ENCODE peak calls at places on chromosomes 5 and 9, in eight cellular contexts. O is uterus, Y is body of pancreas, F is adrenal gland, Q is heart right ventricle, I is PC-3, J is tibial nerve, B is transverse colon. U is an unnamed sample. For H3K4me1, the result is how much of the 10 kb centered on the place peaks cover.

GRCh38 chr5:1930501-1930879 is 47.8 kb upstream of the IRX4 start:
- DNase-seq in O (no peak), Y (no peak), F (no peak), Q (no peak), I (no peak), J (no peak), B (no peak), U (no peak)

GRCh38 chr5:103587185-103587748 is 24.7 kb upstream of the NUDT12 start:
- DNase-seq in O (no peak), Y (no peak), F (no peak), Q (no peak), I (peak), J (no peak), B (no peak), U (peak)

GRCh38 chr9:69554945-69555344 is 117.2 kb downstream of the APBA1 start:
- DNase-seq in O (no peak), Y (no peak), F (no peak), Q (no peak), I (no peak), J (no peak), B (no peak), U (peak)

GRCh38 chr9:27196383-27196782 is 87.4 kb downstream of the TEK start:
- DNase-seq in O (no peak), Y (no peak), F (no peak), Q (no peak), I (no peak), J (no peak), B (no peak), U (no peak)

GRCh38 chr5:81505672-81506071 is 111.7 kb upstream of the ACOT12 start:
- DNase-seq in O (no peak), Y (no peak), F (no peak), Q (no peak), I (no peak), J (no peak), B (no peak), U (no peak)

GRCh38 chr9:124758691-124759090 is 12.4 kb downstream of the NR6A1 start:
- DNase-seq in O (no peak), Y (no peak), F (no peak), Q (no peak), I (no peak), J (no peak), B (no peak), U (no peak)

GRCh38 chr5:176774216-176775171 is 35.9 kb upstream of the UNC5A start:
- DNase-seq in O (no peak), Y (no peak), F (no peak), Q (no peak), I (no peak), J (no peak), B (no peak), U (no peak)

GRCh38 chr9:2859776-2860379 is 16.0 kb upstream of the PUM3 start:
- DNase-seq in O (no peak), Y (peak), F (peak), Q (peak), I (peak), J (no peak), B (peak), U (peak)

GRCh38 chr5:141186897-141187512 is at the start of gene PCDHB9:
- DNase-seq in O (no peak), Y (no peak), F (no peak), Q (no peak), I (peak), J (no peak), B (no peak), U (peak)

GRCh38 chr9:133803028-133803585 is 65.0 kb upstream of the SARDH start:
- DNase-seq in O (no peak), Y (no peak), F (peak), Q (no peak), I (no peak), J (no peak), B (no peak), U (peak)

GRCh38 chr9:109088221-109088620 is 31.5 kb downstream of the TMEM245 start:
- DNase-seq in O (no peak), Y (no peak), F (no peak), Q (no peak), I (no peak), J (no peak), B (no peak), U (peak)

GRCh38 chr5:61333351-61334223 is 1.5 kb downstream of the ZSWIM6 start:
- DNase-seq in O (peak), Y (peak), F (peak), Q (peak), I (peak), J (no peak), B (peak), U (peak)

GRCh38 chr5:10250804-10251276 is 760 bp downstream of the CCT5 start:
- DNase-seq in O (no peak), Y (no peak), F (no peak), Q (no peak), I (peak), J (no peak), B (no peak), U (peak)

GRCh38 chr9:87285183-87285582 is 212.5 kb upstream of the DAPK1 start:
- DNase-seq in O (no peak), Y (peak), F (no peak), Q (no peak), I (no peak), J (no peak), B (no peak), U (no peak)

GRCh38 chr5:132979367-132979935 is 16.0 kb upstream of the AFF4 start:
- DNase-seq in O (no peak), Y (no peak), F (no peak), Q (no peak), I (peak), J (no peak), B (no peak), U (peak)

GRCh38 chr5:134007581-134008256 is 2.9 kb upstream of the VDAC1 start:
- DNase-seq in O (no peak), Y (no peak), F (no peak), Q (no peak), I (no peak), J (no peak), B (no peak), U (no peak)

GRCh38 chr5:30524428-30524827 is 669.1 kb upstream of the CDH6 start:
- DNase-seq in O (no peak), Y (no peak), F (no peak), Q (no peak), I (no peak), J (no peak), B (no peak), U (no peak)

GRCh38 chr5:98791110-98791509 is 17.6 kb downstream of the RGMB start:
- DNase-seq in O (no peak), Y (no peak), F (no peak), Q (no peak), I (no peak), J (no peak), B (no peak), U (no peak)

GRCh38 chr5:172444110-172444510 is 10.2 kb downstream of the SH3PXD2B start:
- DNase-seq in O (peak), Y (peak), F (no peak), Q (no peak), I (peak), J (no peak), B (no peak), U (peak)

GRCh38 chr5:170863646-170864045 is 1.8 kb downstream of the RANBP17 start:
- DNase-seq in O (no peak), Y (no peak), F (no peak), Q (no peak), I (no peak), J (no peak), B (no peak), U (peak)

GRCh38 chr5:132176543-132176945 is 51.1 kb downstream of the P4HA2 start:
- DNase-seq in O (no peak), Y (no peak), F (no peak), Q (no peak), I (no peak), J (no peak), B (no peak), U (no peak)

GRCh38 chr9:20989923-20990341 is 41.5 kb downstream of the HACD4 start:
- DNase-seq in O (peak), Y (peak), F (peak), Q (peak), I (no peak), J (no peak), B (peak), U (no peak)

GRCh38 chr5:67163231-67163756 is 33.3 kb downstream of the CD180 start:
- DNase-seq in O (no peak), Y (no peak), F (no peak), Q (no peak), I (no peak), J (no peak), B (no peak), U (no peak)

GRCh38 chr5:12777342-12777741 is 873.1 kb upstream of the CTNND2 start:
- DNase-seq in O (no peak), Y (no peak), F (no peak), Q (no peak), I (peak), J (no peak), B (no peak), U (no peak)

GRCh38 chr9:125525846-125526619 is 181.0 kb downstream of the MAPKAP1 start:
- DNase-seq in O (no peak), Y (no peak), F (no peak), Q (peak), I (peak), J (no peak), B (no peak), U (peak)

GRCh38 chr5:135553688-135554462 is 18.1 kb upstream of the NEUROG1 start:
- DNase-seq in O (no peak), Y (no peak), F (no peak), Q (no peak), I (peak), J (no peak), B (peak), U (peak)

GRCh38 chr5:5886812-5887486 is 464.5 kb downstream of the ICE1 start:
- DNase-seq in O (no peak), Y (peak), F (no peak), Q (peak), I (peak), J (no peak), B (peak), U (no peak)

GRCh38 chr9:134234001-134234660 is 69.8 kb upstream of the RNU6ATAC start:
- DNase-seq in O (no peak), Y (no peak), F (no peak), Q (no peak), I (no peak), J (no peak), B (no peak), U (no peak)

GRCh38 chr5:141703133-141703561 is 21.1 kb upstream of the ARAP3 start:
- DNase-seq in O (no peak), Y (no peak), F (no peak), Q (no peak), I (no peak), J (no peak), B (no peak), U (no peak)

GRCh38 chr5:58259685-58260152 is 200.2 kb downstream of the PLK2 start:
- DNase-seq in O (no peak), Y (no peak), F (no peak), Q (no peak), I (peak), J (no peak), B (no peak), U (peak)
- H3K4me3 ChIP-seq in O (no peak), Y (no peak), F (no peak), Q (peak), I (peak), J (no peak), B (no peak), U (no peak)

DNA sequence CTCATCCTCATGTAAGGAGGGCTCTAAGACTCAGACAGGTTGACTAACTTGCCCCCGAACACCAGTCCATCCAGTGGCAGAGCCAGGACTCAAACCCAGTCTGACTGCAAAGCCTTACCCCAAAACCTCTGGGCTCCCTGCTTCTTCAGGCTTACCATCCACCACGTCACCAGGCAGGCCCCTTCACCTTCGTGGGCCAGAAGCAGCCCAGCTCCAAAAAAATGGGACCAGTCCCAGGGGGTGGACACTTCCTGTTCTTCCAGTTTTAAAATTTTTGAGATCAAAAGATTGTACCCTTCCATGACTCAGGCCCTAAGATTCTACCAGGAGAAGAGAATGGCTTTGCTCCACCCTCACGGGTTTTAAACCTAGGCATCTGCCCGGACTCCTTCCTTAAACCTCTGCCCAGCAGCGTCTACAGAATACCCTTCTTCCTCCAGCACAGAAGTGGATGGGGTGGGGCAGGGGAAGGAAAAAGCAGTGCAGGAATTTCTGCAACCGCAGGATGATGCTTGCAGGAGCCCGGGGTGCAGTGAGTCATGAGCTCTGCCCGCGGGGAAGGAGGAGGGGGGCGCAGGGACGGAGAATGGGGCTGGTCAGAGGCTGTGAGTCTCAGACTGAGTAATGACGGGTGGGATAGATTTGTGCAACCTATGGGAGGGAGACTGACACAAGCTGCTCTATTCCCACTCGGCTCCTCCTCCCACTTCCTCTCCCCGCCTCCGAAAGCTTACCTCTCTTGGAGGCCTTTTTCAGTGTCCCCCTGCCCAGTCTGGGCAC is 50.4 kb upstream of the STXBP1 start:
- DNase-seq in O (peak), Y (peak), F (peak), Q (peak), I (peak), J (peak), B (peak), U (peak)
- H3K4me1 ChIP-seq in O (under half), Y (half or more), F (half or more), Q (half or more), I (half or more), J (half or more), B (half or more), U (half or more)

GRCh38 chr5:154405078-154405792 is 40.6 kb upstream of the SAP30L start:
- DNase-seq in O (peak), Y (peak), F (peak), Q (peak), I (peak), J (peak), B (peak), U (peak)
- H3K4me3 ChIP-seq in O (peak), Y (no peak), F (no peak), Q (peak), I (peak), J (peak), B (peak), U (peak)

GRCh38 chr5:116944171-116944570 is 369.5 kb upstream of the SEMA6A start:
- DNase-seq in O (no peak), Y (no peak), F (no peak), Q (no peak), I (no peak), J (no peak), B (peak), U (no peak)

GRCh38 chr5:116939641-116940040 is 365.0 kb upstream of the SEMA6A start:
- DNase-seq in O (no peak), Y (no peak), F (no peak), Q (no peak), I (no peak), J (no peak), B (no peak), U (no peak)

GRCh38 chr5:116947691-116948528 is 373.3 kb upstream of the SEMA6A start:
- DNase-seq in O (peak), Y (peak), F (peak), Q (peak), I (peak), J (no peak), B (peak), U (peak)

GRCh38 chr5:116938488-116938887 is 363.9 kb upstream of the SEMA6A start:
- DNase-seq in O (no peak), Y (no peak), F (no peak), Q (no peak), I (no peak), J (no peak), B (no peak), U (no peak)

GRCh38 chr5:116942622-116943021 is 368.0 kb upstream of the SEMA6A start:
- DNase-seq in O (no peak), Y (no peak), F (no peak), Q (no peak), I (no peak), J (no peak), B (no peak), U (peak)
- H3K4me1 ChIP-seq in O (under half), Y (under half), F (under half), Q (under half), I (under half), J (under half), B (under half), U (under half)

GRCh38 chr9:100474950-100475276 is 2.0 kb downstream of the TMEFF1 start:
- DNase-seq in O (no peak), Y (no peak), F (no peak), Q (no peak), I (no peak), J (no peak), B (no peak), U (no peak)
- H3K4me3 ChIP-seq in O (no peak), Y (no peak), F (no peak), Q (no peak), I (no peak), J (no peak), B (no peak), U (no peak)

DNA sequence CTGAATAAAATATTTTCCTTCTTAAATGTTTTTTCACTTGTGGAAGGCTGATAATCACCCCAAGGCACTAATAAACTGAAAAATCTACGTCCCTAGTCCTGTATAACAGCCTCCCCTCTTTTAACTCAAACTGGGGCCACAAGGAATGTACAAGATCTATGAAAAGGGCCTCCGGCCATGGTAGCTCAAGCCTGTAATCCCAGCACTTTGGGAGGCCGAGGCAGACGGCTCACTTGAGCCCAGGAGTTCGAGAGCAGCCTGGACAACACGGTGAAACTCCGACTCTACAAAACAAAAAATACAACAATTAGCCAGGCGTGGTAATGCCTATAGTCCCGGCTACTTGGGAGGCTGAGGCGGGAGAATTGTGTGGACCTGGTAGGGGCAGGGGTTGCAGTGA is 23.6 kb downstream of the RNF145 start:
- DNase-seq in O (no peak), Y (no peak), F (no peak), Q (no peak), I (no peak), J (no peak), B (no peak), U (no peak)
- H3K4me1 ChIP-seq in O (under half), Y (under half), F (under half), Q (under half), I (half or more), J (under half), B (under half), U (under half)

GRCh38 chr9:73038089-73038509 is 85.2 kb upstream of the ALDH1A1 start:
- DNase-seq in O (no peak), Y (peak), F (no peak), Q (no peak), I (no peak), J (no peak), B (no peak), U (peak)
- H3K4me3 ChIP-seq in O (no peak), Y (no peak), F (no peak), Q (no peak), I (no peak), J (peak), B (no peak), U (peak)